ENCODE peak calls at places on chromosomes 4 and X, in ten cellular contexts. X is psoas muscle; M is BE2C; R is IMR-90; J is endothelial cell of umbilical vein; L is colonic mucosa; U is neural progenitor cell; G is adipocyte; Z is mammary epithelial cell; V is naive thymus-derived CD4-positive, alpha-beta T cell. F is an unnamed sample.

GRCh38 chr4:137601924-137602323 is 69.6 kb upstream of the PCDH18 start:
- DNase-seq in X (no peak), M (peak; percentile 8), R (peak; percentile 28), J (no peak), L (no peak), U (no peak), G (peak; percentile 54), Z (peak; percentile 2), V (no peak), F (no peak)

GRCh38 chr4:7121174-7121573 is 53.3 kb upstream of the GRPEL1 start:
- DNase-seq in X (no peak), M (no peak), R (no peak), J (no peak), L (no peak), U (no peak), G (no peak), Z (no peak), V (no peak), F (no peak)

GRCh38 chrX:20382082-20382481 is 115.4 kb upstream of the RPS6KA3 start:
- DNase-seq in X (no peak), M (no peak), R (no peak), J (no peak), L (no peak), U (no peak), G (no peak), Z (no peak), V (no peak), F (no peak)

GRCh38 chr4:70667710-70668535 is 1.6 kb upstream of the JCHAIN start:
- DNase-seq in X (no peak), M (no peak), R (peak; percentile 45), J (no peak), L (no peak), U (no peak), G (peak; percentile 38), Z (no peak), V (no peak), F (no peak)

GRCh38 chr4:140372607-140373327 is 679 bp upstream of the SCOC start:
- DNase-seq in X (no peak), M (no peak), R (peak; percentile 13), J (no peak), L (no peak), U (peak; percentile 12), G (peak; percentile 67), Z (peak; percentile 27), V (peak; percentile 48), F (peak; percentile 36)

GRCh38 chr4:82833696-82834313 is 35.2 kb upstream of the SCD5 start:
- DNase-seq in X (no peak), M (no peak), R (peak; percentile 94), J (peak; percentile 74), L (peak; percentile 25), U (no peak), G (peak; percentile 83), Z (peak; percentile 69), V (no peak), F (no peak)

GRCh38 chr4:25367004-25367621 is 9.9 kb upstream of the ANAPC4 start:
- DNase-seq in X (no peak), M (no peak), R (peak; percentile 59), J (peak; percentile 63), L (no peak), U (peak; percentile 46), G (peak; percentile 77), Z (peak; percentile 9), V (peak; percentile 35), F (peak; percentile 30)

GRCh38 chrX:122583526-122583925 is 600.6 kb upstream of the GRIA3 start:
- DNase-seq in X (no peak), M (no peak), R (no peak), J (no peak), L (no peak), U (no peak), G (no peak), Z (peak; percentile 45), V (no peak), F (no peak)

GRCh38 chrX:129772796-129773431 is 6.8 kb upstream of the SASH3 start:
- DNase-seq in X (peak; percentile 79), M (no peak), R (no peak), J (no peak), L (peak; percentile 75), U (no peak), G (no peak), Z (no peak), V (no peak), F (peak; percentile 79)

GRCh38 chrX:18676470-18676869 is 4.6 kb upstream of the RS1 start:
- DNase-seq in X (no peak), M (peak; percentile 7), R (peak; percentile 5), J (no peak), L (no peak), U (peak; percentile 47), G (no peak), Z (no peak), V (no peak), F (no peak)

GRCh38 chr4:48333587-48333986 is 7.7 kb upstream of the SLAIN2 start:
- DNase-seq in X (no peak), M (no peak), R (no peak), J (no peak), L (no peak), U (no peak), G (no peak), Z (peak; percentile 21), V (no peak), F (no peak)

GRCh38 chr4:150209140-150209829 is 131.0 kb downstream of the DCLK2 start:
- DNase-seq in X (peak; percentile 62), M (peak; percentile 85), R (peak; percentile 71), J (peak; percentile 73), L (peak; percentile 65), U (peak; percentile 58), G (peak; percentile 71), Z (peak; percentile 37), V (no peak), F (peak; percentile 87)

GRCh38 chrX:112820364-112821308 is 20.0 kb downstream of the AMOT start:
- DNase-seq in X (no peak), M (no peak), R (no peak), J (no peak), L (peak; percentile 35), U (no peak), G (no peak), Z (peak; percentile 20), V (no peak), F (no peak)

GRCh38 chr4:138275946-138276621 is 33.9 kb upstream of the SLC7A11 start:
- DNase-seq in X (no peak), M (no peak), R (peak; percentile 91), J (peak; percentile 83), L (no peak), U (no peak), G (peak; percentile 94), Z (peak; percentile 81), V (no peak), F (no peak)

GRCh38 chrX:25726539-25726938 is 411.6 kb upstream of the MAGEB18 start:
- DNase-seq in X (no peak), M (no peak), R (no peak), J (no peak), L (no peak), U (no peak), G (no peak), Z (no peak), V (no peak), F (no peak)

GRCh38 chrX:134548257-134548732 is 88.3 kb downstream of the HPRT1 start:
- DNase-seq in X (no peak), M (no peak), R (no peak), J (peak; percentile 53), L (no peak), U (peak; percentile 50), G (no peak), Z (no peak), V (no peak), F (no peak)

GRCh38 chr4:1255151-1255550 is 6.2 kb upstream of the CTBP1 start:
- DNase-seq in X (no peak), M (no peak), R (no peak), J (no peak), L (no peak), U (no peak), G (no peak), Z (peak; percentile 62), V (no peak), F (no peak)

GRCh38 chr4:121788896-121789295 is 12.2 kb upstream of the EXOSC9 start:
- DNase-seq in X (no peak), M (no peak), R (no peak), J (no peak), L (no peak), U (no peak), G (no peak), Z (no peak), V (no peak), F (no peak)

GRCh38 chr4:85701881-85702321 is 227.0 kb downstream of the ARHGAP24 start:
- DNase-seq in X (no peak), M (no peak), R (no peak), J (no peak), L (no peak), U (no peak), G (peak; percentile 44), Z (no peak), V (no peak), F (no peak)
- H3K4me1 ChIP-seq in X (no peaks in the 10 kb centered on the region), M (no peaks in the 10 kb centered on the region), R (no peaks in the 10 kb centered on the region), J (no peaks in the 10 kb centered on the region), L (no peaks in the 10 kb centered on the region), U (peaks cover 3% of the 10 kb centered on the region), G (no peaks in the 10 kb centered on the region), Z (no peaks in the 10 kb centered on the region), V (no peaks in the 10 kb centered on the region), F (no peaks in the 10 kb centered on the region)

GRCh38 chrX:69069086-69069445 is 96.2 kb downstream of the PJA1 start:
- DNase-seq in X (no peak), M (no peak), R (no peak), J (no peak), L (no peak), U (no peak), G (no peak), Z (no peak), V (no peak), F (no peak)
- H3K4me1 ChIP-seq in X (no peaks in the 10 kb centered on the region), M (peaks cover 15% of the 10 kb centered on the region), R (peaks cover 13% of the 10 kb centered on the region), J (no peaks in the 10 kb centered on the region), L (no peaks in the 10 kb centered on the region), U (no peaks in the 10 kb centered on the region), G (no peaks in the 10 kb centered on the region), Z (no peaks in the 10 kb centered on the region), V (no peaks in the 10 kb centered on the region), F (no peaks in the 10 kb centered on the region)

DNA sequence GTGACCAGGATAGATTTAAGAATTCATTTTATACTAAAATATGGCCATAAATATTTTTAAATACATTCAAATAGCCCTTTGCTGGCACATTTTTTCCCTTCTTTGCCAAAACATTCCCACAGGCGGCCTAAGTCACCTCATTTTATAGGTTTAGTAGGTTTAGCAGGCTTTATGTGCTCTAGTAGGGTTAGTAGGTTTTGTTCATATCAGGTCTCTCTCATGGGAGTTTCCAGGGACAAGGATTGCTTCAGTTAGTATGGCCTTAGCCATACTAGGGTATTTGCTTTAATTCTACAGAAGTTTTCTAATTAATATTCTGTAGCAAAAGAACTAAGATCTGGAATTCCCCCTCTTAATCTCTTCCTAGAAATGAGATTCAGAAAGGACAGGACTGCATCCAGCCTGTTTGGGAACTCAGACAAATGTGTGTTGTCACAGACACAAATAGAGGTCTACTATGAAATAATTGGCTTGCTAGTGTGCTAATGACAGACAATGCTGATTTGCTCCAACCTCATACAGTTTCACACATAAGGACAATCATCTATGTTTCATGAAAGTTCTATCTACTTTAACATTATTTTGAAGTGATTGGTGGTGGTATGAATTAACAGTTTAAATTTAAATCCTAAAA is 772 bp upstream of the MTTP start:
- DNase-seq in X (no peak), M (no peak), R (no peak), J (no peak), L (no peak), U (no peak), G (no peak), Z (no peak), V (no peak), F (no peak)
- H3K4me1 ChIP-seq in X (peaks cover 14% of the 10 kb centered on the region), M (no peaks in the 10 kb centered on the region), R (no peaks in the 10 kb centered on the region), J (no peaks in the 10 kb centered on the region), L (peaks cover 3% of the 10 kb centered on the region), U (peaks cover 13% of the 10 kb centered on the region), G (peaks cover 7% of the 10 kb centered on the region), Z (no peaks in the 10 kb centered on the region), V (no peaks in the 10 kb centered on the region), F (peaks cover 8% of the 10 kb centered on the region)

GRCh38 chr4:87079967-87080366 is 140.5 kb downstream of the KLHL8 start:
- DNase-seq in X (no peak), M (no peak), R (no peak), J (no peak), L (no peak), U (no peak), G (no peak), Z (no peak), V (no peak), F (no peak)
- H3K4me1 ChIP-seq in X (peaks cover 90% of the 10 kb centered on the region), M (peaks cover 23% of the 10 kb centered on the region), R (peaks cover 10% of the 10 kb centered on the region), J (peaks cover 21% of the 10 kb centered on the region), L (peaks cover 7% of the 10 kb centered on the region), U (peaks cover 23% of the 10 kb centered on the region), G (peaks cover 66% of the 10 kb centered on the region), Z (peaks cover 17% of the 10 kb centered on the region), V (peaks cover 3% of the 10 kb centered on the region), F (peaks cover 15% of the 10 kb centered on the region)